ENCODE peak calls at places on chromosomes 3 and 15, in eight cellular contexts. One of them, this sample, is unnamed.

GRCh38 chr3:151219056-151219455 is 16.0 kb upstream of the GPR171 start:
- DNase-seq in stomach: no peak
- DNase-seq in sigmoid colon: no peak
- DNase-seq in prostate gland: no peak
- DNase-seq in tibial nerve: no peak
- DNase-seq in HepG2: no peak
- DNase-seq in esophagus muscularis mucosa: no peak
- DNase-seq in Peyer's patch: no peak
- DNase-seq in this sample: no peak

GRCh38 chr15:79535536-79535935 is 103.4 kb downstream of the MINAR1 start:
- DNase-seq in stomach: no peak
- DNase-seq in sigmoid colon: no peak
- DNase-seq in tibial nerve: no peak
- DNase-seq in prostate gland: no peak
- DNase-seq in esophagus muscularis mucosa: peak; percentile 26
- DNase-seq in Peyer's patch: no peak
- DNase-seq in HepG2: no peak
- DNase-seq in this sample: no peak

GRCh38 chr15:58410353-58410752 is 21.4 kb upstream of the LIPC start:
- DNase-seq in stomach: no peak
- DNase-seq in prostate gland: no peak
- DNase-seq in Peyer's patch: no peak
- DNase-seq in sigmoid colon: no peak
- DNase-seq in esophagus muscularis mucosa: peak; percentile 75
- DNase-seq in tibial nerve: no peak
- DNase-seq in HepG2: no peak
- DNase-seq in this sample: no peak

GRCh38 chr3:27686642-27687041 is 35.5 kb downstream of the EOMES start:
- DNase-seq in stomach: no peak
- DNase-seq in esophagus muscularis mucosa: no peak
- DNase-seq in tibial nerve: no peak
- DNase-seq in sigmoid colon: no peak
- DNase-seq in prostate gland: no peak
- DNase-seq in HepG2: no peak
- DNase-seq in Peyer's patch: no peak
- DNase-seq in this sample: no peak

GRCh38 chr3:183513046-183513706 is 42.3 kb downstream of the KLHL6 start:
- DNase-seq in HepG2: no peak
- DNase-seq in Peyer's patch: peak; percentile 72
- DNase-seq in tibial nerve: no peak
- DNase-seq in sigmoid colon: no peak
- DNase-seq in prostate gland: no peak
- DNase-seq in esophagus muscularis mucosa: no peak
- DNase-seq in stomach: no peak
- DNase-seq in this sample: no peak

GRCh38 chr3:172646439-172647015 is 64.3 kb downstream of the NCEH1 start:
- DNase-seq in Peyer's patch: no peak
- DNase-seq in stomach: no peak
- DNase-seq in prostate gland: peak; percentile 42
- DNase-seq in HepG2: no peak
- DNase-seq in sigmoid colon: no peak
- DNase-seq in esophagus muscularis mucosa: peak; percentile 55
- DNase-seq in tibial nerve: peak; percentile 51
- DNase-seq in this sample: peak; percentile 50

GRCh38 chr3:57068437-57069089 is 8.1 kb downstream of the SPATA12 start:
- DNase-seq in Peyer's patch: peak; percentile 56
- DNase-seq in HepG2: no peak
- DNase-seq in stomach: no peak
- DNase-seq in tibial nerve: peak; percentile 80
- DNase-seq in sigmoid colon: peak; percentile 84
- DNase-seq in esophagus muscularis mucosa: peak; percentile 93
- DNase-seq in prostate gland: no peak
- DNase-seq in this sample: peak; percentile 37

GRCh38 chr15:81363713-81364112 is 10.3 kb downstream of the TMC3 start:
- DNase-seq in prostate gland: no peak
- DNase-seq in tibial nerve: no peak
- DNase-seq in HepG2: no peak
- DNase-seq in stomach: no peak
- DNase-seq in Peyer's patch: no peak
- DNase-seq in esophagus muscularis mucosa: peak; percentile 89
- DNase-seq in sigmoid colon: no peak
- DNase-seq in this sample: peak; percentile 34

GRCh38 chr15:23467110-23467600 is 20.1 kb upstream of the GOLGA6L2 start:
- DNase-seq in sigmoid colon: no peak
- DNase-seq in stomach: no peak
- DNase-seq in esophagus muscularis mucosa: no peak
- DNase-seq in HepG2: peak; percentile 23
- DNase-seq in Peyer's patch: no peak
- DNase-seq in tibial nerve: no peak
- DNase-seq in prostate gland: no peak
- DNase-seq in this sample: no peak

GRCh38 chr3:160829486-160830009 is 73.5 kb downstream of the PPM1L start:
- DNase-seq in Peyer's patch: no peak
- DNase-seq in HepG2: no peak
- DNase-seq in tibial nerve: no peak
- DNase-seq in prostate gland: no peak
- DNase-seq in stomach: no peak
- DNase-seq in sigmoid colon: no peak
- DNase-seq in esophagus muscularis mucosa: no peak
- DNase-seq in this sample: no peak
- TF ChIP-seq POLR2A in Peyer's patch: no peak
- TF ChIP-seq POLR2A in HepG2: no peak
- TF ChIP-seq POLR2A in tibial nerve: no peak
- TF ChIP-seq POLR2A in prostate gland: no peak
- TF ChIP-seq POLR2A in stomach: no peak
- TF ChIP-seq POLR2A in sigmoid colon: no peak
- TF ChIP-seq POLR2A in esophagus muscularis mucosa: no peak
- TF ChIP-seq POLR2A in this sample: no peak

GRCh38 chr3:15723624-15723884 is 74.2 kb downstream of the ANKRD28 start:
- DNase-seq in esophagus muscularis mucosa: no peak
- DNase-seq in HepG2: no peak
- DNase-seq in sigmoid colon: no peak
- DNase-seq in stomach: no peak
- DNase-seq in prostate gland: no peak
- DNase-seq in Peyer's patch: no peak
- DNase-seq in tibial nerve: no peak
- DNase-seq in this sample: no peak

GRCh38 chr3:15726043-15726442 is 71.7 kb downstream of the ANKRD28 start:
- DNase-seq in sigmoid colon: no peak
- DNase-seq in Peyer's patch: no peak
- DNase-seq in esophagus muscularis mucosa: no peak
- DNase-seq in prostate gland: no peak
- DNase-seq in stomach: no peak
- DNase-seq in tibial nerve: no peak
- DNase-seq in HepG2: no peak
- DNase-seq in this sample: no peak

GRCh38 chr3:15722877-15723623 is 74.7 kb downstream of the ANKRD28 start:
- DNase-seq in sigmoid colon: no peak
- DNase-seq in prostate gland: no peak
- DNase-seq in stomach: no peak
- DNase-seq in HepG2: no peak
- DNase-seq in esophagus muscularis mucosa: no peak
- DNase-seq in Peyer's patch: no peak
- DNase-seq in tibial nerve: no peak
- DNase-seq in this sample: no peak

GRCh38 chr3:15726881-15727280 is 70.9 kb downstream of the ANKRD28 start:
- DNase-seq in sigmoid colon: no peak
- DNase-seq in stomach: no peak
- DNase-seq in esophagus muscularis mucosa: no peak
- DNase-seq in HepG2: no peak
- DNase-seq in prostate gland: no peak
- DNase-seq in Peyer's patch: no peak
- DNase-seq in tibial nerve: no peak
- DNase-seq in this sample: no peak

DNA sequence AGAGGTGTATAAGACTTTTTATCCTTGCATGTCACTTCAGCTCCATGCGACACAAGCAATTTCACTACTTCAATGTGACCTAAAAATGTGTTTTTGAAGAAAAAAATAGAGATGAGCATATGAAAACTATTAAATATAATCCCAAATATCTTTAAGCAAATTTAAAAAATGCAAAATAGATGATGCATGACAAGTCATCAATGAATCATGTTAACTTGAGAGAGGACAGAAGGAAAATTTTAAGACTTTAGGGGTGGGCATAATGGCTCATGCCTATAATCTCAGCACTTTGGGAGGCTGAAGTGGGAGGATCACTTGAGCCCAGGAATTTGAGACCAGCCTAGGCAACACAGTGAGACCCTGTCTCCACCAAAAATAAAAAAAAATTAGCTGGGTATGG is 73.3 kb downstream of the ANKRD28 start:
- DNase-seq in tibial nerve: no peak
- DNase-seq in HepG2: no peak
- DNase-seq in esophagus muscularis mucosa: no peak
- DNase-seq in prostate gland: no peak
- DNase-seq in Peyer's patch: no peak
- DNase-seq in stomach: no peak
- DNase-seq in sigmoid colon: no peak
- DNase-seq in this sample: no peak
- H3K4me1 ChIP-seq in tibial nerve: peaks cover 23% of the 10 kb centered on the region
- H3K4me1 ChIP-seq in HepG2: peaks cover 18% of the 10 kb centered on the region
- H3K4me1 ChIP-seq in esophagus muscularis mucosa: no peaks in the 10 kb centered on the region
- H3K4me1 ChIP-seq in prostate gland: no peaks in the 10 kb centered on the region
- H3K4me1 ChIP-seq in Peyer's patch: no peaks in the 10 kb centered on the region
- H3K4me1 ChIP-seq in stomach: no peaks in the 10 kb centered on the region
- H3K4me1 ChIP-seq in sigmoid colon: no peaks in the 10 kb centered on the region
- H3K4me1 ChIP-seq in this sample: no peaks in the 10 kb centered on the region

DNA sequence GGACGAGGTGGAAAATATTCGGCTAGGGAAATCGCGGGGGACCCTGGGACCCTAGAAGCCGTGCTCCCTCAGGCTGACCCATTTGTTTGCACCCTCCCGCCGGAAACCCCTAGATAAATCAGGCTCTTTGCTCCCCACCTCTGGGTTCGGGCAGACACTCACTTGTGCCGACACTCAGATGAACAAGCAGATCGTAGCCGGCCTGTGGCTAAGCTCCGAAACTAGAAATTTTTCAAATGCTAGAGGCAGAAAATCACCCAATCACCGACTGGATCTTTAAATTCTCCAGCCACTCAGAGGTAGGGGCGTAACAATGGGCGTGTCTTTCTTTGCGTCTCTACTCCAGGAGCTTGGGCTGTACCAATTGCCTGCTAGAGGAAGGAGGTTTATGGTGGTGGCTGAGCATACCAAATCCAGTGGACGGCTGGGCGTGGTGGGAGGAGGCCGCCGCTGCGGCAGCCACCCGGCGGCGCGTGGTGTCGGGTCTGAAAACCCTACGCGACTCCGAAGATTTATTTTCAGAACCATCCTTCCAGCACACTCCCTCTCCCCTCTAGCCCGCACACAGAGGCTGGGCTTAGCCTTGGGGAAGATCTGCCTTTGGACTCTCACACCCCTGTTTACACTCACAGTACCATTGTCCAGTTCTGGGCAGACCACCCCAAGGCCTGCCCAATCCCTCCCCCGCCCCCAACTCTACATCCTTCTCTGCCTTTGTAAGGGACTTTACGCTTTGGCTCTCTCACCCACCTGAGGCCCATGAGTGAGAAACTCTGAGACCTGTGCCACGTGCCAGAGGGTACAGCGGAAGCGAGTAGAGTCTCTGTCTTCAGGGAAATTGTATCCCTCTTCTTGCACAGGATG is at the start of gene PIF1:
- DNase-seq in tibial nerve: peak; percentile 95
- DNase-seq in Peyer's patch: peak; percentile 92
- DNase-seq in prostate gland: peak; percentile 92
- DNase-seq in stomach: peak; percentile 89
- DNase-seq in HepG2: peak; percentile 98
- DNase-seq in sigmoid colon: peak; percentile 96
- DNase-seq in esophagus muscularis mucosa: peak; percentile 98
- DNase-seq in this sample: peak; percentile 98
- TF ChIP-seq POLR2A in tibial nerve: peak; percentile 81
- TF ChIP-seq POLR2A in Peyer's patch: no peak
- TF ChIP-seq POLR2A in prostate gland: peak; percentile 90
- TF ChIP-seq POLR2A in stomach: no peak
- TF ChIP-seq POLR2A in HepG2: peak; percentile 73
- TF ChIP-seq POLR2A in sigmoid colon: no peak
- TF ChIP-seq POLR2A in esophagus muscularis mucosa: no peak
- TF ChIP-seq POLR2A in this sample: peak; percentile 49

GRCh38 chr3:146160964-146161724 is at the start of gene PLOD2:
- DNase-seq in HepG2: peak; percentile 92
- DNase-seq in prostate gland: peak; percentile 42
- DNase-seq in tibial nerve: peak; percentile 43
- DNase-seq in Peyer's patch: no peak
- DNase-seq in stomach: peak; percentile 84
- DNase-seq in esophagus muscularis mucosa: no peak
- DNase-seq in sigmoid colon: peak; percentile 91
- DNase-seq in this sample: peak; percentile 69

GRCh38 chr3:146160233-146160963 is 586 bp downstream of the PLOD2 start:
- DNase-seq in prostate gland: peak; percentile 74
- DNase-seq in stomach: peak; percentile 66
- DNase-seq in HepG2: peak; percentile 71
- DNase-seq in esophagus muscularis mucosa: peak; percentile 93
- DNase-seq in Peyer's patch: no peak
- DNase-seq in tibial nerve: peak; percentile 63
- DNase-seq in sigmoid colon: peak; percentile 90
- DNase-seq in this sample: peak; percentile 77

GRCh38 chr3:146162561-146162960 is 1.6 kb upstream of the PLOD2 start:
- DNase-seq in prostate gland: no peak
- DNase-seq in esophagus muscularis mucosa: no peak
- DNase-seq in sigmoid colon: peak; percentile 69
- DNase-seq in HepG2: no peak
- DNase-seq in Peyer's patch: no peak
- DNase-seq in tibial nerve: no peak
- DNase-seq in stomach: no peak
- DNase-seq in this sample: no peak

GRCh38 chr3:146163584-146163983 is 2.6 kb upstream of the PLOD2 start:
- DNase-seq in esophagus muscularis mucosa: no peak
- DNase-seq in tibial nerve: no peak
- DNase-seq in stomach: no peak
- DNase-seq in prostate gland: no peak
- DNase-seq in sigmoid colon: no peak
- DNase-seq in HepG2: no peak
- DNase-seq in Peyer's patch: no peak
- DNase-seq in this sample: no peak

GRCh38 chr3:146161725-146162047 is 702 bp upstream of the PLOD2 start:
- DNase-seq in sigmoid colon: peak; percentile 90
- DNase-seq in Peyer's patch: no peak
- DNase-seq in esophagus muscularis mucosa: no peak
- DNase-seq in tibial nerve: peak; percentile 58
- DNase-seq in stomach: peak; percentile 32
- DNase-seq in HepG2: peak; percentile 50
- DNase-seq in prostate gland: peak; percentile 60
- DNase-seq in this sample: peak; percentile 65
- H3K4me1 ChIP-seq in sigmoid colon: no peaks in the 10 kb centered on the region
- H3K4me1 ChIP-seq in Peyer's patch: no peaks in the 10 kb centered on the region
- H3K4me1 ChIP-seq in esophagus muscularis mucosa: peaks cover 39% of the 10 kb centered on the region
- H3K4me1 ChIP-seq in tibial nerve: peaks cover 51% of the 10 kb centered on the region
- H3K4me1 ChIP-seq in stomach: peaks cover 65% of the 10 kb centered on the region
- H3K4me1 ChIP-seq in HepG2: peaks cover 66% of the 10 kb centered on the region
- H3K4me1 ChIP-seq in prostate gland: no peaks in the 10 kb centered on the region
- H3K4me1 ChIP-seq in this sample: no peaks in the 10 kb centered on the region

GRCh38 chr15:96341465-96342142 is 11.1 kb downstream of the NR2F2 start:
- DNase-seq in prostate gland: no peak
- DNase-seq in esophagus muscularis mucosa: peak; percentile 82
- DNase-seq in tibial nerve: no peak
- DNase-seq in sigmoid colon: peak; percentile 68
- DNase-seq in Peyer's patch: no peak
- DNase-seq in stomach: no peak
- DNase-seq in HepG2: no peak
- DNase-seq in this sample: no peak
- TF ChIP-seq POLR2A in prostate gland: no peak
- TF ChIP-seq POLR2A in esophagus muscularis mucosa: no peak
- TF ChIP-seq POLR2A in tibial nerve: no peak
- TF ChIP-seq POLR2A in sigmoid colon: no peak
- TF ChIP-seq POLR2A in Peyer's patch: no peak
- TF ChIP-seq POLR2A in stomach: no peak
- TF ChIP-seq POLR2A in HepG2: no peak
- TF ChIP-seq POLR2A in this sample: no peak

GRCh38 chr15:62453356-62453755 is 288.3 kb upstream of the C2CD4B start:
- DNase-seq in tibial nerve: no peak
- DNase-seq in esophagus muscularis mucosa: no peak
- DNase-seq in prostate gland: no peak
- DNase-seq in HepG2: no peak
- DNase-seq in Peyer's patch: no peak
- DNase-seq in sigmoid colon: no peak
- DNase-seq in stomach: no peak
- DNase-seq in this sample: no peak
- H3K4me1 ChIP-seq in tibial nerve: peaks cover 69% of the 10 kb centered on the region
- H3K4me1 ChIP-seq in esophagus muscularis mucosa: peaks cover 53% of the 10 kb centered on the region
- H3K4me1 ChIP-seq in prostate gland: no peaks in the 10 kb centered on the region
- H3K4me1 ChIP-seq in HepG2: peaks cover 24% of the 10 kb centered on the region
- H3K4me1 ChIP-seq in Peyer's patch: no peaks in the 10 kb centered on the region
- H3K4me1 ChIP-seq in sigmoid colon: peaks cover 5% of the 10 kb centered on the region
- H3K4me1 ChIP-seq in stomach: peaks cover 61% of the 10 kb centered on the region
- H3K4me1 ChIP-seq in this sample: no peaks in the 10 kb centered on the region

This sample was measured in testis.